ENCODE peak calls at places on chromosomes 3 and 15, in four cellular contexts. X is K562, V is HepG2, A is GM12878. S is an unnamed sample.
A peak's percentile ranks its signal among the peaks of the same experiment; 100 is the strongest.

GRCh38 chr15:41607033-41607432 is 48.0 kb downstream of the TYRO3 start:
- DNase-seq in X (no peak), A (no peak), V (no peak), S (no peak)

GRCh38 chr3:115363071-115363470 is 216.0 kb upstream of the ZBTB20 start:
- DNase-seq in X (no peak), V (no peak), A (no peak), S (no peak)

GRCh38 chr3:31813197-31813596 is 167.9 kb downstream of the OSBPL10 start:
- DNase-seq in V (no peak), X (no peak), A (no peak), S (no peak)

GRCh38 chr3:35883929-35884328 is 244.6 kb downstream of the ARPP21 start:
- DNase-seq in X (no peak), A (no peak), V (no peak), S (no peak)

GRCh38 chr3:126481808-126482502 is 6.3 kb upstream of the ZXDC start:
- DNase-seq in X (no peak), A (no peak), V (peak; percentile 71), S (no peak)

GRCh38 chr3:48891606-48892005 is 7.1 kb downstream of the SLC25A20 start:
- DNase-seq in X (no peak), A (no peak), V (no peak), S (no peak)

GRCh38 chr3:40240921-40241320 is 68.6 kb upstream of the EIF1B start:
- DNase-seq in X (no peak), V (no peak), A (no peak), S (no peak)

GRCh38 chr3:164940737-164941136 is 137.6 kb downstream of the SI start:
- DNase-seq in X (no peak), A (no peak), V (no peak), S (no peak)

GRCh38 chr15:88428805-88429605 is 38.2 kb downstream of the MRPL46 start:
- DNase-seq in X (peak; percentile 10), A (no peak), V (no peak), S (no peak)

GRCh38 chr3:22893631-22894377 is 309.3 kb upstream of the UBE2E2 start:
- DNase-seq in A (no peak), X (no peak), V (no peak), S (no peak)

GRCh38 chr15:64809649-64810498 is 15.6 kb downstream of the PIF1 start:
- DNase-seq in X (peak; percentile 89), V (peak; percentile 61), A (no peak), S (peak; percentile 95)

GRCh38 chr15:32851619-32852416 is 134.0 kb downstream of the GREM1 start:
- DNase-seq in V (no peak), A (no peak), X (no peak), S (no peak)

GRCh38 chr3:105166893-105167292 is 199.8 kb upstream of the ALCAM start:
- DNase-seq in A (no peak), V (no peak), X (no peak), S (no peak)

GRCh38 chr3:71641669-71642068 is 58.1 kb upstream of the FOXP1 start:
- DNase-seq in A (peak; percentile 7), V (peak; percentile 33), X (peak; percentile 87), S (no peak)

GRCh38 chr3:157398598-157398997 is 38.1 kb upstream of the PTX3 start:
- DNase-seq in X (no peak), V (no peak), A (no peak), S (no peak)

GRCh38 chr15:30990036-30990435 is 1.4 kb downstream of the MTMR10 start:
- DNase-seq in V (peak; percentile 36), X (no peak), A (no peak), S (no peak)

GRCh38 chr3:42653560-42654330 is at the start of gene ZBTB47:
- DNase-seq in V (no peak), A (no peak), X (no peak), S (no peak)

GRCh38 chr3:13139471-13140065 is 66.3 kb upstream of the IQSEC1 start:
- DNase-seq in V (no peak), A (no peak), X (no peak), S (no peak)

GRCh38 chr3:58266577-58266976 is 29.0 kb downstream of the ABHD6 start:
- DNase-seq in V (no peak), A (no peak), X (no peak), S (no peak)

GRCh38 chr3:11312139-11312538 is 39.9 kb downstream of the ATG7 start:
- DNase-seq in V (no peak), X (no peak), A (no peak), S (no peak)

GRCh38 chr3:135452881-135453280 is 512.6 kb upstream of the PPP2R3A start:
- DNase-seq in X (no peak), A (no peak), V (no peak), S (peak; percentile 17)

GRCh38 chr3:74648102-74648501 is 33.6 kb upstream of the CNTN3 start:
- DNase-seq in X (no peak), A (no peak), V (no peak), S (no peak)

GRCh38 chr3:17179381-17180205 is 294.8 kb downstream of the PLCL2 start:
- DNase-seq in V (no peak), X (no peak), A (peak; percentile 56), S (no peak)

GRCh38 chr3:157204431-157204830 is 44.5 kb upstream of the CCNL1 start:
- DNase-seq in X (no peak), A (no peak), V (no peak), S (no peak)

GRCh38 chr15:98326804-98327203 is 321.5 kb upstream of the IGF1R start:
- DNase-seq in V (no peak), X (no peak), A (no peak), S (no peak)

GRCh38 chr3:71702131-71703024 is 22.8 kb downstream of the EIF4E3 start:
- DNase-seq in V (no peak), A (no peak), X (no peak), S (no peak)

GRCh38 chr3:4827767-4828166 is 151.5 kb upstream of the BHLHE40 start:
- DNase-seq in X (no peak), A (no peak), V (no peak), S (no peak)

GRCh38 chr3:156509209-156510174 is 45.4 kb downstream of the SSR3 start:
- DNase-seq in V (peak; percentile 18), A (no peak), X (peak; percentile 58), S (no peak)

GRCh38 chr15:25643120-25643519 is 204.3 kb upstream of the UBE3A start:
- DNase-seq in A (no peak), X (no peak), V (no peak), S (peak; percentile 60)

GRCh38 chr3:140216249-140216648 is 281.3 kb downstream of the CLSTN2 start:
- DNase-seq in A (no peak), V (no peak), X (peak; percentile 54), S (no peak)

GRCh38 chr3:170128259-170128976 is 53.1 kb downstream of the PHC3 start:
- DNase-seq in A (peak; percentile 84), X (no peak), V (no peak), S (no peak)

GRCh38 chr3:156685752-156686151 is 11.4 kb downstream of the TIPARP start:
- DNase-seq in X (no peak), V (no peak), A (no peak), S (no peak)

DNA sequence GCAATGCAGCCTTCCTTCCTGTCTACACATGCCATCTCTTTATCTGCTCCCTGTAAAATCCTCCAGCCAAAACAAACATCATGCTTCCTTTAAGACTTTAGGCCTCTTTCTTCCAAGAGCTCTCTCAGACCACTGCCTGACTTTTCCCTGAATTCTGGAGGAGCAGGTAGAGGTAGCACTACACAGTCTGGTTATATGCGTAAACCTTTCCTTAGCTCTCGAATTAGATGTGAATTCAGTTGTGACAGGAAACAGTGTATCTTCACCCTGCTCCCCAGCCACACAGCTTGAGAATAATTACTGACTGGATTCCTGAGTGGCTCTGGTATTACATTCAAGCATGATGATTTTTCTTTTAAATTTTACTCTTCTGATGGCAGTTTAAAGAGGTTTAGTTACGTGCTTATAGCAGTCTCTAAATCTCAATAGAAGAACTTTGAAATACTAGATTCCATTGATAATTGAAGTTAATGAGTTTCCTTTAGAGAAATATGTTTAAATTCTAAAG is 98.7 kb downstream of the FNDC3B start:
- DNase-seq in X (no peak), V (no peak), A (no peak), S (no peak)
- TF ChIP-seq CBFB in X (no peak), V (no peak), A (no peak), S (no peak)

GRCh38 chr3:52183786-52184445 is 14.0 kb upstream of the ALAS1 start:
- DNase-seq in A (no peak), V (no peak), X (no peak), S (no peak)

GRCh38 chr3:52178537-52178936 is 19.4 kb upstream of the ALAS1 start:
- DNase-seq in V (no peak), X (no peak), A (no peak), S (no peak)

GRCh38 chr3:52182691-52183090 is 15.3 kb upstream of the ALAS1 start:
- DNase-seq in V (no peak), A (no peak), X (no peak), S (no peak)

GRCh38 chr3:52182203-52182602 is 15.8 kb upstream of the ALAS1 start:
- DNase-seq in A (no peak), X (no peak), V (no peak), S (no peak)

DNA sequence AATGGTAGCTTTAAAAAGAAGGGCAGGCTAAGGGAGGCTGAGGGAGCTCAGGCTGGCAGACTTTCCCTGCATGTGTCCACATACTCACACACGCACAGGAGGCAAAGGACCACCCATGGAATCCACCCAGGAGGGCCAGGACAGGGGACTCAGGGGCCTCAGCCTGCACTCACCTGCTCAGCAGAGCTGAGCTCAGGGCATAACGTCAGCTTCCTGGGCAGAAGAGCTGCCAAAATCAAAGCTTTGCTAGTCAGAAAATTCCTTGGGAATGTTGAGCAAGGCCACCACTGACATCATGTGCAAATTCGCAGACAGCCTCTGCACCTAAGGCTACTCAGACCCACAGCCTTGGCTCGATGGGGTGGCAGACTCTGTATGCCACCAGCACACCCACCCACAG is 16.4 kb upstream of the ALAS1 start:
- DNase-seq in V (no peak), A (no peak), X (no peak), S (no peak)
- TF ChIP-seq CBFB in V (no peak), A (no peak), X (no peak), S (no peak)

GRCh38 chr15:29382862-29383261 is 113.2 kb upstream of the NSMCE3 start:
- DNase-seq in A (no peak), X (no peak), V (no peak), S (no peak)
- TF ChIP-seq CBFB in A (no peak), X (no peak), V (no peak), S (no peak)

GRCh38 chr15:60001642-60002527 is 2.2 kb upstream of the FOXB1 start:
- DNase-seq in A (no peak), V (no peak), X (no peak), S (no peak)

GRCh38 chr15:59999064-59999377 is 5.1 kb upstream of the FOXB1 start:
- DNase-seq in V (no peak), X (no peak), A (no peak), S (peak; percentile 44)

GRCh38 chr15:60000824-60001641 is 3.1 kb upstream of the FOXB1 start:
- DNase-seq in V (no peak), A (no peak), X (no peak), S (no peak)

GRCh38 chr15:59999558-60000112 is 4.5 kb upstream of the FOXB1 start:
- DNase-seq in V (no peak), X (no peak), A (no peak), S (no peak)

GRCh38 chr15:60000113-60000823 is 3.8 kb upstream of the FOXB1 start:
- DNase-seq in A (no peak), X (no peak), V (no peak), S (peak; percentile 65)
- TF ChIP-seq CBFB in A (no peak), X (no peak), V (no peak), S (no peak)